ENCODE peak calls at places on chromosomes 7 and 10, in four cellular contexts. Q is transverse colon, Y is A549, G is uterus. R is an unnamed sample.

GRCh38 chr10:101062231-101063161 is 707 bp downstream of the KAZALD1 start:
- DNase-seq in Q (peak; percentile 71), Y (peak; percentile 75), G (peak; percentile 35), R (no peak)

GRCh38 chr10:69655868-69656555 is 26.0 kb downstream of the FAM241B start:
- DNase-seq in G (no peak), Q (no peak), Y (no peak), R (no peak)

GRCh38 chr7:94933256-94933990 is 26.0 kb downstream of the PPP1R9A start:
- DNase-seq in Y (no peak), Q (no peak), G (no peak), R (no peak)

GRCh38 chr10:133262696-133263095 is 14.0 kb downstream of the ADAM8 start:
- DNase-seq in Q (peak; percentile 32), G (no peak), Y (no peak), R (no peak)

GRCh38 chr10:21534611-21535493 is 820 bp downstream of the MLLT10 start:
- DNase-seq in Q (peak; percentile 68), G (peak; percentile 58), Y (peak; percentile 69), R (peak; percentile 46)

GRCh38 chr7:30433082-30433481 is 45.5 kb downstream of the NOD1 start:
- DNase-seq in Q (peak; percentile 45), Y (no peak), G (no peak), R (no peak)

GRCh38 chr7:119196183-119196582 is 971.7 kb downstream of the ANKRD7 start:
- DNase-seq in Y (no peak), G (no peak), Q (no peak), R (peak; percentile 1)

GRCh38 chr7:28990200-28990960 is 32.2 kb upstream of the TRIL start:
- DNase-seq in Y (no peak), Q (no peak), G (no peak), R (no peak)

GRCh38 chr7:113094517-113095249 is 8.1 kb upstream of the GPR85 start:
- DNase-seq in G (no peak), Q (no peak), Y (no peak), R (no peak)

GRCh38 chr10:114686013-114686412 is 27.9 kb upstream of the ABLIM1 start:
- DNase-seq in Q (no peak), Y (no peak), G (no peak), R (peak; percentile 56)

GRCh38 chr10:80382989-80383388 is 25.4 kb upstream of the PRXL2A start:
- DNase-seq in Y (peak; percentile 46), G (peak; percentile 25), Q (peak; percentile 44), R (peak; percentile 27)

GRCh38 chr10:83917519-83918506 is 221.5 kb upstream of the GHITM start:
- DNase-seq in Q (peak; percentile 31), G (no peak), Y (peak; percentile 26), R (no peak)

GRCh38 chr7:90777075-90777864 is 181.1 kb downstream of the CDK14 start:
- DNase-seq in Y (no peak), Q (no peak), G (peak; percentile 25), R (no peak)

GRCh38 chr7:116194115-116194514 is 16.2 kb upstream of the TES start:
- DNase-seq in G (no peak), Q (no peak), Y (no peak), R (no peak)

GRCh38 chr10:287814-288213 is 152.6 kb downstream of the ZMYND11 start:
- DNase-seq in Q (no peak), Y (no peak), G (no peak), R (no peak)

GRCh38 chr10:290026-290725 is 154.9 kb downstream of the ZMYND11 start:
- DNase-seq in Q (no peak), G (no peak), Y (no peak), R (no peak)

GRCh38 chr10:287029-287428 is 151.8 kb downstream of the ZMYND11 start:
- DNase-seq in G (no peak), Q (no peak), Y (no peak), R (no peak)

GRCh38 chr10:288605-289200 is 153.4 kb downstream of the ZMYND11 start:
- DNase-seq in Q (no peak), Y (no peak), G (no peak), R (no peak)

DNA sequence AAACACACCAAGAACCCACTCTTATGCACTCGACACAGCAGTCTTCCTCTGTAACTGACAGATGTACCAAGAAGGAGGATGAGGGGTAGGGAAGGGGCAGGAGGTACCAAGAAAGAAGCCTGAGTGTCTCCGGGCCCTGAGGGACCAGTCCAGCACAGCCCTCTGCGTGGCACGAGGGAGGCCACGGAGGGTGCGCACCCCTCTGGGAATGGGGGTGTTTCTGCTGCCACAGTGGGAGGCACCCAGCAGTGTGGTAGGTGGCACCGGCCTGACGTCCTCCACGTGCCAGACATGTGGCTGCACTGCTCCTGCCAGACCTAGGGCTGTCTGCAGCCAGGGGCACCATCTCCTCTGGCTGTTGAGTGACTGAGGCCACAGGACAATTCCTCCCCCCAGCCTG is 154.3 kb downstream of the ZMYND11 start:
- DNase-seq in G (no peak), Q (no peak), Y (no peak), R (no peak)
- H3K27ac ChIP-seq in G (peak overlapping the region; percentile 21), Q (no peak overlapping the region), Y (no peak overlapping the region), R (no peak overlapping the region)

DNA sequence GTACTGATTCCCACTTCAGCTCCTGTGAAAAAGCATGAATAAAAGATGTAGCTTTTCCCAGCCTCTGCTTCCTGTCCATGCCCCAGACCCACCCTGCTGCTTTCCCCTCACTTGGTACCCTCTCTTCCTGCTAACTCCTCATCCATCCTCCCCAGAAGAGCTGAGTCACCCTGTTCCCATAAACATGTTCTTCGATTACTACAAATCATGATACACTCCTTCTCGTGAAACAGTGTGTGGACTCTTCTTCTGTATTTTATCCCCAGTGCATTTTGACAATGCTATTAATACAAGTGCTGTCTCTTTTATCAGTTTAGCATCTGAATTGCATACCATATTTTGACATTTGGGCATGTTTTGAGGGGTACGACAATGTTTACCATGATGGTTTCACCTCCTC is 45.8 kb upstream of the SORBS1 start:
- DNase-seq in Q (no peak), Y (no peak), G (no peak), R (no peak)
- H3K4me1 ChIP-seq in Q (peaks cover 4% of the 10 kb centered on the region), Y (no peaks in the 10 kb centered on the region), G (peaks cover 4% of the 10 kb centered on the region), R (no peaks in the 10 kb centered on the region)

GRCh38 chr10:98416589-98416988 is 1.6 kb upstream of the PYROXD2 start:
- DNase-seq in G (no peak), Y (no peak), Q (no peak), R (no peak)

GRCh38 chr10:98416989-98417388 is 2.0 kb upstream of the PYROXD2 start:
- DNase-seq in G (no peak), Y (no peak), Q (no peak), R (no peak)

GRCh38 chr10:98414578-98414931 is 427 bp downstream of the PYROXD2 start:
- DNase-seq in Q (no peak), G (no peak), Y (no peak), R (no peak)

GRCh38 chr10:98415710-98416077 is 712 bp upstream of the PYROXD2 start:
- DNase-seq in Q (no peak), Y (no peak), G (no peak), R (no peak)

GRCh38 chr10:98414932-98415709 is at the start of gene PYROXD2:
- DNase-seq in Y (peak; percentile 75), G (peak; percentile 90), Q (peak; percentile 93), R (peak; percentile 78)
- H3K27ac ChIP-seq in Y (peak within 1 kb of the TSS; percentile 75), G (peak within 1 kb of the TSS; percentile 82), Q (peak within 1 kb of the TSS; percentile 81), R (no peak within 1 kb of the TSS)

GRCh38 chr10:70850097-70850496 is 34.3 kb downstream of the SGPL1 start:
- DNase-seq in Y (no peak), Q (no peak), G (no peak), R (no peak)
- H3K4me1 ChIP-seq in Y (peaks cover 16% of the 10 kb centered on the region), Q (peaks cover 54% of the 10 kb centered on the region), G (no peaks in the 10 kb centered on the region), R (peaks cover 22% of the 10 kb centered on the region)

GRCh38 chr10:6163364-6164270 is 39.1 kb upstream of the PFKFB3 start:
- DNase-seq in Q (peak; percentile 94), G (peak; percentile 82), Y (peak; percentile 89), R (peak; percentile 81)
- H3K27ac ChIP-seq in Q (peak overlapping the region; percentile 98), G (peak overlapping the region; percentile 92), Y (peak overlapping the region; percentile 87), R (peak overlapping the region; percentile 56)

GRCh38 chr7:16710641-16711040 is 42.9 kb upstream of the TSPAN13 start:
- DNase-seq in Q (no peak), G (no peak), Y (no peak), R (no peak)
- H3K4me1 ChIP-seq in Q (no peaks in the 10 kb centered on the region), G (no peaks in the 10 kb centered on the region), Y (peaks cover 10% of the 10 kb centered on the region), R (no peaks in the 10 kb centered on the region)

DNA sequence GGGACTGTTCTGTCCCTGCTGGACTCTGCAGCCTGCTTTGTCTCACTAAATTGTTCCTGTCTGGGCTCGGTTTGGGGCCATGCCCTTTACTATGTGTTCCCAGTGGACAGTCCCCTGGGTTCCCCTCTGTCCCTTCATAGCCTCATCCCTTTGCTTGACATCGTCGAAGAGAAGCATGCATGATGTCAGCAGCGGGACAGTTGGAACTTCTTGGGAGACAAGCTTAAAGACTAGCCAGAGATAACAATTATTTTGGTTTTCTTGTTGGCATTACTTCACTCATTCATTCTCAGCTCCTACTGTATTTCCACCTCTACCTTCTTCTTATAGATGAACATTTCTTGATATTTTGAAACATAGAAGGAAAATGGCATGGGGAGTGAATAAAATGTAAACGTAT is 2.7 kb downstream of the EPHB6 start:
- DNase-seq in G (no peak), Q (no peak), Y (no peak), R (no peak)
- H3K27ac ChIP-seq in G (no peak overlapping the region), Q (no peak overlapping the region), Y (no peak overlapping the region), R (no peak overlapping the region)

GRCh38 chr10:76558586-76558985 is 1079.0 kb downstream of the KCNMA1 start:
- DNase-seq in G (peak; percentile 84), Q (peak; percentile 32), Y (no peak), R (peak; percentile 45)

GRCh38 chr10:76553231-76553630 is 1084.4 kb downstream of the KCNMA1 start:
- DNase-seq in G (no peak), Q (no peak), Y (no peak), R (no peak)

GRCh38 chr10:76553700-76554470 is 1083.7 kb downstream of the KCNMA1 start:
- DNase-seq in G (no peak), Y (no peak), Q (no peak), R (no peak)

GRCh38 chr10:76554478-76554877 is 1083.1 kb downstream of the KCNMA1 start:
- DNase-seq in Y (no peak), G (no peak), Q (no peak), R (no peak)

GRCh38 chr10:76555271-76555670 is 1082.3 kb downstream of the KCNMA1 start:
- DNase-seq in G (no peak), Q (no peak), Y (no peak), R (no peak)
- H3K4me1 ChIP-seq in G (no peaks in the 10 kb centered on the region), Q (peaks cover 25% of the 10 kb centered on the region), Y (peaks cover 11% of the 10 kb centered on the region), R (no peaks in the 10 kb centered on the region)

GRCh38 chr7:17009007-17009719 is 127.4 kb upstream of the AGR3 start:
- DNase-seq in Y (peak; percentile 61), G (no peak), Q (no peak), R (no peak)
- H3K27ac ChIP-seq in Y (no peak overlapping the region), G (no peak overlapping the region), Q (no peak overlapping the region), R (no peak overlapping the region)

GRCh38 chr7:135974667-135975066 is 2.5 kb downstream of the MTPN start:
- DNase-seq in G (no peak), Y (no peak), Q (no peak), R (no peak)
- H3K4me1 ChIP-seq in G (no peaks in the 10 kb centered on the region), Y (peaks cover 18% of the 10 kb centered on the region), Q (peaks cover 52% of the 10 kb centered on the region), R (peaks cover 16% of the 10 kb centered on the region)

R was measured in mammary epithelial cell.